ENCODE peak calls at places on chromosomes 13 and 19, in four cellular contexts. E is HepG2, O is HCT116, G is K562. P is an unnamed sample.

GRCh38 chr13:101942038-101942437 is 459.8 kb downstream of the FGF14 start:
- DNase-seq in E (peak), O (no peak), G (no peak), P (peak)

GRCh38 chr13:73142091-73142490 is 83.3 kb downstream of the KLF5 start:
- DNase-seq in E (no peak), O (no peak), G (no peak), P (no peak)

GRCh38 chr13:44853641-44854040 is 135.6 kb downstream of the NUFIP1 start:
- DNase-seq in E (peak), O (no peak), G (no peak), P (no peak)

GRCh38 chr13:42405665-42406390 is 133.9 kb downstream of the AKAP11 start:
- DNase-seq in E (no peak), O (no peak), G (no peak), P (no peak)

GRCh38 chr19:28213476-28214082 is 999.4 kb downstream of the UQCRFS1 start:
- DNase-seq in E (no peak), O (no peak), G (peak), P (no peak)

GRCh38 chr19:57096640-57097361 is 23.0 kb upstream of the USP29 start:
- DNase-seq in E (peak), O (no peak), G (no peak), P (no peak)

GRCh38 chr19:55973982-55974381 is 12.6 kb upstream of the NLRP5 start:
- DNase-seq in E (no peak), O (no peak), G (no peak), P (no peak)

GRCh38 chr19:6736169-6736916 is 1.0 kb downstream of the GPR108 start:
- DNase-seq in E (peak), O (peak), G (peak), P (no peak)

GRCh38 chr19:1084024-1084868 is 10.9 kb downstream of the POLR2E start:
- DNase-seq in E (no peak), O (no peak), G (no peak), P (no peak)

GRCh38 chr19:4970558-4971423 is 1.9 kb downstream of the KDM4B start:
- DNase-seq in E (peak), O (no peak), G (peak), P (peak)

GRCh38 chr13:38899581-38899980 is 91.0 kb downstream of the STOML3 start:
- DNase-seq in E (no peak), O (no peak), G (no peak), P (no peak)

GRCh38 chr13:46535822-46536221 is 17.1 kb upstream of the LRCH1 start:
- DNase-seq in E (no peak), O (no peak), G (no peak), P (no peak)

GRCh38 chr13:22090114-22090513 is 419.2 kb downstream of the FGF9 start:
- DNase-seq in E (no peak), O (no peak), G (no peak), P (no peak)

GRCh38 chr19:18477974-18478373 is 40.0 kb upstream of the ISYNA1 start:
- DNase-seq in E (no peak), O (no peak), G (no peak), P (no peak)

GRCh38 chr13:36675213-36675536 is 1.4 kb downstream of the SERTM1 start:
- DNase-seq in E (no peak), O (no peak), G (no peak), P (no peak)

GRCh38 chr13:20431080-20431479 is 94.6 kb downstream of the CRYL1 start:
- DNase-seq in E (no peak), O (no peak), G (no peak), P (no peak)

GRCh38 chr19:52200044-52200443 is 10.2 kb downstream of the PPP2R1A start:
- DNase-seq in E (no peak), O (no peak), G (no peak), P (no peak)

GRCh38 chr19:13033819-13034611 is 38.7 kb downstream of the NFIX start:
- DNase-seq in E (peak), O (peak), G (peak), P (no peak)

GRCh38 chr19:47699360-47699917 is 13.8 kb upstream of the EHD2 start:
- DNase-seq in E (peak), O (no peak), G (peak), P (no peak)

GRCh38 chr19:18340237-18340989 is at the start of gene PGPEP1:
- DNase-seq in E (no peak), O (no peak), G (peak), P (no peak)

GRCh38 chr19:51690359-51691121 is 2.6 kb upstream of the SPACA6 start:
- DNase-seq in E (no peak), O (no peak), G (peak), P (no peak)

GRCh38 chr19:28504727-28505126 is 708.2 kb downstream of the UQCRFS1 start:
- DNase-seq in E (no peak), O (no peak), G (no peak), P (no peak)

GRCh38 chr13:89470901-89471300 is 1799.7 kb downstream of the SLITRK5 start:
- DNase-seq in E (no peak), O (no peak), G (no peak), P (no peak)

GRCh38 chr19:575527-576506 is 3.4 kb downstream of the BSG start:
- DNase-seq in E (no peak), O (no peak), G (peak), P (no peak)

GRCh38 chr19:58196911-58197616 is 14.2 kb downstream of the ZNF274 start:
- DNase-seq in E (peak), O (no peak), G (no peak), P (no peak)

GRCh38 chr19:18338471-18339001 is 1.9 kb upstream of the PGPEP1 start:
- DNase-seq in E (no peak), O (no peak), G (no peak), P (no peak)

GRCh38 chr13:49369876-49370275 is 74.0 kb downstream of the CAB39L start:
- DNase-seq in E (no peak), O (no peak), G (no peak), P (no peak)

GRCh38 chr13:31638577-31638976 is 100.7 kb upstream of the RXFP2 start:
- DNase-seq in E (no peak), O (no peak), G (no peak), P (no peak)

GRCh38 chr19:55643733-55644116 is 276 bp downstream of the ZNF581 start:
- DNase-seq in E (no peak), O (no peak), G (no peak), P (no peak)

GRCh38 chr13:94065741-94066140 is 413.7 kb downstream of the DCT start:
- DNase-seq in E (no peak), O (no peak), G (no peak), P (no peak)

GRCh38 chr13:50598338-50598737 is 245.2 kb downstream of the DLEU7 start:
- DNase-seq in E (peak), O (no peak), G (no peak), P (no peak)

GRCh38 chr13:49844191-49844590 is 51.7 kb upstream of the KPNA3 start:
- DNase-seq in E (no peak), O (no peak), G (no peak), P (no peak)

GRCh38 chr13:97212540-97213146 is 9.5 kb upstream of the MBNL2 start:
- DNase-seq in E (no peak), O (no peak), G (peak), P (no peak)

GRCh38 chr13:111479412-111479811 is 159.0 kb downstream of the TEX29 start:
- DNase-seq in E (no peak), O (no peak), G (no peak), P (no peak)

GRCh38 chr13:34611678-34612077 is 330.4 kb upstream of the NBEA start:
- DNase-seq in E (no peak), O (no peak), G (no peak), P (no peak)

GRCh38 chr19:35704218-35704617 is at the start of gene ZBTB32:
- DNase-seq in E (no peak), O (no peak), G (peak), P (no peak)

GRCh38 chr13:89688908-89689307 is 1658.6 kb upstream of the MIR17HG start:
- DNase-seq in E (no peak), O (no peak), G (no peak), P (no peak)

GRCh38 chr19:18843960-18844359 is 12.2 kb downstream of the UPF1 start:
- DNase-seq in E (no peak), O (no peak), G (no peak), P (no peak)

GRCh38 chr13:56351041-56351440 is 789.7 kb upstream of the PRR20A start:
- DNase-seq in E (no peak), O (no peak), G (no peak), P (no peak)
- TF ChIP-seq TCF7L2 in E (no peak), O (no peak), G (no peak), P (no peak)

DNA sequence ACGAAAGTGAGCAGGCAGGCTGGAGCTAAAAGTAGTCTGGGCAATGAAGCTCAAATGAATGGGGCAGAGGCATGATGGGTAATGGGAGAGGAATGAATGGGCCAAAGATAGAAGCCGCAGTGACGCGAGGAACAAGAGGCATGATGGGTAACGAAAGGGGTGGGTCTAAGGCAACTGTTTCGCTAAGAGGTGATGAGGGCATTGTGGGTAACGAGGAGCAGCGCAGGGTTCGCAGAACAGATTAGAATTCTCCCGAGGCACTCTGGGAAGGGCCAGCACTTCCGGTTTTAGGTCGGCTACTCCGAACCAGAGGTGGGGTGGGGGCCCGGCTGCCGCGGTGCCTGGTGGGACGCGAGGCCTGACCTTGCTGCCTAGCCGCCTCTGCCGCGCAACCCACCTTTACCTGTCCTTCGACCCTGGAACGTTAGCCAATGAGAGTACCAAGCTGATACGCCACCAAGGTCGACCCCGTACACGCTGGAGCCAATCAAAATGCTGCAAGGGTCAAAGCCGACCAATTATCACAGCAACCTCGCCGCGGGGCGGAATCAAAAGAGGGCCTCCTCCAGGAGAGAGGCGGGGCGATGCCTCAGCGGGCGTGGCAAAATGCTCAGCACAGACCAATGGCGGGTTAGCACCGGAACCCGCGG is 563 bp upstream of the TOMM40 start:
- DNase-seq in E (peak), O (peak), G (peak), P (peak)
- TF ChIP-seq REST in E (no peak), O (no peak), G (no peak), P (no peak)

GRCh38 chr19:39399684-39400465 is 6.8 kb upstream of the ZFP36 start:
- DNase-seq in E (no peak), O (no peak), G (no peak), P (no peak)
- TF ChIP-seq POLR2AphosphoS5 in E (no peak), O (no peak), G (no peak), P (no peak)

GRCh38 chr19:10416380-10417257 is 3.7 kb upstream of the PDE4A start:
- DNase-seq in E (peak), O (peak), G (peak), P (peak)

GRCh38 chr19:10416083-10416379 is 4.3 kb upstream of the PDE4A start:
- DNase-seq in E (no peak), O (no peak), G (no peak), P (no peak)

GRCh38 chr19:10408511-10409291 is 5.4 kb upstream of the CDC37 start:
- DNase-seq in E (no peak), O (no peak), G (no peak), P (no peak)

GRCh38 chr19:10407102-10407501 is 3.8 kb upstream of the CDC37 start:
- DNase-seq in E (no peak), O (no peak), G (no peak), P (no peak)

DNA sequence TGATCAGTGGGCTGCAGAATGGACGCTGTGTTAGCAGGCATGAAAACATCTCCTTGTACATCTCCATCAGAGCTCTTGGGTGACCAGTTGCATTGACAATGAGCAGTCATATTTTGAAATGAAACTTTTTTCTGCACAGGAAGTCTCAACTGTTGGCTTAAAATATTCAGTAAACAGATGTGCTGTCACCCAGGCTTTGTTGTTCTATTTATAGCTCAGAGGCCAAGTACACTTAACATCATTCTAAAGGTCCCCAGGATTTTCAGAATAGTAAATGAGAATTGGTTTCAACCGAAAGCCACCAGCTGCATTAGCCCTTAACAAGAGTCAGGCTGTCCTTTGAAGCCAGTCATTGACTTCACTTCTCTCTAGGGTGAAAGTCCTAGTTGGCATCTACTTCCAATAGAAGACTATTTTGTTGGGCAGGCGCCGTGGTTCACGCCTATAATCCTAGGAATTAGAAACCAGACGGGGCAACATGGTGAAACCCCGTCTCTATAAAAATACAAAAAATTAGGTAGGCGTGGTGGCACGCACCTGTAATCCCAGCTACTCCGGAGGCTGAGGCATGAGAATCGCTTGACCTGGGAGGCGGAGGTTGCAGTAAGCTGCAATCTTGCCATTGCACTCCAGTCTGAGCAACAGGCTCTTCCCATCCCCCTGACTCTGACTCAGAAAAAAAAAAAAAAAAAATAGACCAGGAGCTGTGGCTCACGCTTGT is 7.9 kb upstream of the PDE4A start:
- DNase-seq in E (no peak), O (no peak), G (no peak), P (no peak)
- TF ChIP-seq TCF7L2 in E (no peak), O (no peak), G (no peak), P (no peak)

GRCh38 chr19:8363803-8364771 is at the start of gene ANGPTL4:
- DNase-seq in E (no peak), O (peak), G (peak), P (no peak)

GRCh38 chr19:8358948-8359347 is 5.0 kb upstream of the ANGPTL4 start:
- DNase-seq in E (no peak), O (no peak), G (no peak), P (no peak)

GRCh38 chr19:8366121-8366581 is 2.2 kb downstream of the ANGPTL4 start:
- DNase-seq in E (no peak), O (no peak), G (no peak), P (no peak)

GRCh38 chr19:8360196-8360595 is 3.8 kb upstream of the ANGPTL4 start:
- DNase-seq in E (no peak), O (no peak), G (no peak), P (no peak)

GRCh38 chr19:8361921-8362793 is 1.8 kb upstream of the ANGPTL4 start:
- DNase-seq in E (peak), O (peak), G (no peak), P (peak)
- TF ChIP-seq REST in E (no peak), O (no peak), G (no peak), P (no peak)

DNA sequence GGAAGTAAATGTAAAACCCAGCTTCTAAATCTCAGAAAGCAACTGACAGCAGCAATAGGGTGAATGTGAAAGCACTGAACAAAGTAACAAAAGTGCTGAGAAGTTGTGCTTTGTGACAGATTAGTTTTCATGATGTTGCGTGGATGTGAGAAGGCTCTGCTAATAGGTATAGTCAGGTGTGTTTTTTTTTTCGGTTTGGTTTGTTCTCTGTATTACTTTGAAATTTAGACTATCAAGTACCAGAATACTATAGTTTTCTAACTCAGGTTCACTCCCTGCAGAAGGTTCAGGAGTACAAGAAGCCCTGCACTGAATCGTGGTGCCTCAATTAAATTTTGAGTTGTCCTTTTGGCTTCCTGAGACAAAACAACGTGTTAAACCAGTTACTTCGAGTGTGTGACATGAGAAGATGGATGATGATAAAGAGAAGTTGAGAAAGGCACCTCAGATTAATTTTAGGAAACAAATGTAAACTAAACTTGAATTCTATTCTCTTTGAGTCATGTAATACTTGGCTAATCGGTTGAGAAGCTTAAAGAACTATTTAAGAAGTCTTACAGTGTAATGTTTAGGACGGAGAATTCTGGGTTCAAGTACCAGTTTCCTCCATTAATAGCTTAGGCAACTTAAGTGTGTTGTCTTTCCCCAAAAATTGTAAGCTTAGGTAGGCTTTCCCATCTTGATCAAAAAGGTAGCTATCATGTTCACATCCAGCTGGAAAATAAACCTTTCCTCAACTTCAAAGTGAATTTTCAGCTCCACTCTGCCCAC is 10.3 kb downstream of the MIR17HG start:
- DNase-seq in E (no peak), O (no peak), G (no peak), P (no peak)
- TF ChIP-seq POLR2AphosphoS5 in E (no peak), O (peak), G (no peak), P (no peak)

GRCh38 chr19:50203281-50204080 is at the start of gene MYH14:
- DNase-seq in E (peak), O (peak), G (peak), P (peak)

GRCh38 chr19:50204081-50204428 is 633 bp downstream of the MYH14 start:
- DNase-seq in E (no peak), O (no peak), G (no peak), P (no peak)

GRCh38 chr19:50206191-50206590 is 2.8 kb downstream of the MYH14 start:
- DNase-seq in E (no peak), O (no peak), G (no peak), P (no peak)

GRCh38 chr19:50205681-50206138 is 2.3 kb downstream of the MYH14 start:
- DNase-seq in E (no peak), O (no peak), G (no peak), P (no peak)

GRCh38 chr19:50204811-50205675 is 1.6 kb downstream of the MYH14 start:
- DNase-seq in E (peak), O (peak), G (peak), P (no peak)
- TF ChIP-seq TCF7L2 in E (no peak), O (peak), G (no peak), P (no peak)

P was measured in Panc1.